ENCODE peak calls at places on chromosomes 3 and 15, in five cellular contexts. M is heart left ventricle, G is IMR-90, I is mucosa of descending colon, D is ovary. Z is an unnamed sample.

GRCh38 chr3:74523811-74524210 is 90.6 kb downstream of the CNTN3 start:
- DNase-seq in D (no peak), I (no peak), M (no peak), G (peak; percentile 35), Z (no peak)

GRCh38 chr3:7029562-7029961 is 168.6 kb downstream of the GRM7 start:
- DNase-seq in G (no peak), I (no peak), D (no peak), M (no peak), Z (no peak)

GRCh38 chr15:79349526-79349925 is 38.6 kb downstream of the TMED3 start:
- DNase-seq in D (no peak), I (no peak), M (no peak), G (no peak), Z (no peak)

GRCh38 chr3:25895443-25895842 is 105.6 kb downstream of the OXSM start:
- DNase-seq in M (no peak), I (no peak), D (no peak), G (peak; percentile 84), Z (no peak)

GRCh38 chr3:126057547-126057819 is 26.4 kb downstream of the SLC41A3 start:
- DNase-seq in M (no peak), I (no peak), D (no peak), G (no peak), Z (no peak)

GRCh38 chr15:66718220-66718988 is 16.4 kb downstream of the SMAD6 start:
- DNase-seq in I (no peak), G (no peak), M (no peak), D (no peak), Z (no peak)

GRCh38 chr15:45638641-45639040 is 3.8 kb downstream of the SQOR start:
- DNase-seq in G (no peak), M (no peak), D (no peak), I (no peak), Z (no peak)

GRCh38 chr3:192080336-192080735 is 619.4 kb downstream of the PYDC2 start:
- DNase-seq in M (no peak), I (no peak), D (no peak), G (no peak), Z (no peak)

GRCh38 chr3:178259703-178260102 is 276.5 kb upstream of the KCNMB2 start:
- DNase-seq in I (no peak), G (no peak), D (no peak), M (no peak), Z (no peak)

GRCh38 chr3:194283218-194284006 is 67.7 kb downstream of the CPN2 start:
- DNase-seq in D (no peak), I (no peak), M (no peak), G (no peak), Z (no peak)

DNA sequence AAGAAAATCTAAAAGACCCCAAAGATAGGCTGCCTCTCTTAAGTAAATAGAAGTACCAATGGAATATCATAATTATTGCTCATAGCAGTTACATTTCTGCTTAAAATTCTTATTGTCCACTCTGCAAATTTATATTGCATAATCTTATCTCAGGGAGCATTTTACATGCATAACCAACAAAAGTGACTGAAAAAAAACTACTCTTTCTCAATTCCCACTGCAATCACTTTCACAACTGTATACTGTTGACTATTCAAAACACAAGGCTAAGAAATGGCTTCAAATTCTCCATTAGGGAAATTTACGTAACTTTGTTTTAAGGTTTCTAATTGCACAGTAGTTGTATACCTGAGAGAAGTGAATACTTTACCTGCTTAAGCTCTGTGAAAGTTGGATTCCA is 56.3 kb downstream of the HMG20A start:
- DNase-seq in I (no peak), D (no peak), M (no peak), G (no peak), Z (no peak)
- H3K4me1 ChIP-seq in I (no peaks in the 10 kb centered on the region), D (no peaks in the 10 kb centered on the region), M (no peaks in the 10 kb centered on the region), G (peaks cover 4% of the 10 kb centered on the region), Z (peaks cover 10% of the 10 kb centered on the region)

GRCh38 chr3:41212088-41212487 is 12.8 kb downstream of the CTNNB1 start:
- DNase-seq in G (no peak), D (no peak), M (no peak), I (no peak), Z (no peak)
- H3K4me1 ChIP-seq in G (peaks cover 3% of the 10 kb centered on the region), D (peaks cover 17% of the 10 kb centered on the region), M (peaks cover 7% of the 10 kb centered on the region), I (peaks cover 18% of the 10 kb centered on the region), Z (peaks cover 13% of the 10 kb centered on the region)

GRCh38 chr15:59298255-59298856 is 74.3 kb downstream of the MYO1E start:
- DNase-seq in M (no peak), G (peak; percentile 20), I (no peak), D (no peak), Z (no peak)
- H3K4me1 ChIP-seq in M (no peaks in the 10 kb centered on the region), G (peaks cover 30% of the 10 kb centered on the region), I (peaks cover 48% of the 10 kb centered on the region), D (peaks cover 7% of the 10 kb centered on the region), Z (peaks cover 83% of the 10 kb centered on the region)

GRCh38 chr3:62153231-62153630 is 220.1 kb downstream of the FEZF2 start:
- DNase-seq in M (no peak), I (no peak), G (no peak), D (no peak), Z (no peak)
- H3K4me1 ChIP-seq in M (no peaks in the 10 kb centered on the region), I (no peaks in the 10 kb centered on the region), G (no peaks in the 10 kb centered on the region), D (peaks cover 5% of the 10 kb centered on the region), Z (peaks cover 6% of the 10 kb centered on the region)

GRCh38 chr15:84983711-84984110 is 2.1 kb downstream of the PDE8A start:
- DNase-seq in D (no peak), G (peak; percentile 23), I (no peak), M (no peak), Z (no peak)
- H3K4me1 ChIP-seq in D (peaks cover 7% of the 10 kb centered on the region), G (peaks cover 5% of the 10 kb centered on the region), I (peaks cover 30% of the 10 kb centered on the region), M (peaks cover 3% of the 10 kb centered on the region), Z (peaks cover 18% of the 10 kb centered on the region)

GRCh38 chr15:48392356-48392755 is 61.1 kb downstream of the DUT start:
- DNase-seq in D (peak; percentile 30), I (no peak), M (no peak), G (no peak), Z (no peak)
- H3K4me1 ChIP-seq in D (peaks cover 14% of the 10 kb centered on the region), I (peaks cover 4% of the 10 kb centered on the region), M (no peaks in the 10 kb centered on the region), G (peaks cover 22% of the 10 kb centered on the region), Z (peaks cover 37% of the 10 kb centered on the region)

GRCh38 chr3:46866720-46867549 is 3.7 kb upstream of the MYL3 start:
- DNase-seq in G (peak; percentile 21), I (peak; percentile 76), D (peak; percentile 93), M (peak; percentile 93), Z (no peak)
- H3K4me1 ChIP-seq in G (no peaks in the 10 kb centered on the region), I (no peaks in the 10 kb centered on the region), D (peaks cover 31% of the 10 kb centered on the region), M (peaks cover 13% of the 10 kb centered on the region), Z (no peaks in the 10 kb centered on the region)

GRCh38 chr3:128376516-128376915 is 90.2 kb downstream of the DNAJB8 start:
- DNase-seq in M (no peak), I (no peak), D (no peak), G (peak; percentile 11), Z (no peak)
- H3K4me1 ChIP-seq in M (no peaks in the 10 kb centered on the region), I (peaks cover under 1% of the 10 kb centered on the region), D (peaks cover 11% of the 10 kb centered on the region), G (peaks cover 14% of the 10 kb centered on the region), Z (no peaks in the 10 kb centered on the region)

Z was measured in keratinocyte.